ENCODE peak calls at places on chromosome 17, in four cellular contexts. M, L, Z and Q are unnamed samples.

GRCh38 chr17:55140751-55141150 is 124.0 kb upstream of the HLF start:
- DNase-seq in L (no peak), M (no peak), Z (no peak), Q (no peak)

GRCh38 chr17:2749058-2749783 is at the start of gene CCDC92B:
- DNase-seq in Z (no peak), M (no peak), L (no peak), Q (no peak)

GRCh38 chr17:78279360-78279990 is 48.0 kb downstream of the TMEM235 start:
- DNase-seq in M (no peak), Z (no peak), L (no peak), Q (no peak)

GRCh38 chr17:38735161-38735997 is 5.2 kb downstream of the CISD3 start:
- DNase-seq in Z (peak; percentile 55), M (peak; percentile 54), L (peak; percentile 97), Q (peak; percentile 56)

GRCh38 chr17:17823433-17824118 is 13.2 kb downstream of the SREBF1 start:
- DNase-seq in L (peak; percentile 100), M (peak; percentile 88), Z (peak; percentile 80), Q (peak; percentile 71)

GRCh38 chr17:62892069-62892675 is 73.9 kb upstream of the TANC2 start:
- DNase-seq in L (no peak), M (peak; percentile 9), Z (no peak), Q (no peak)

GRCh38 chr17:40303706-40304450 is 5.1 kb upstream of the RARA start:
- DNase-seq in Z (no peak), M (no peak), L (no peak), Q (no peak)

GRCh38 chr17:65156835-65157565 is 19.8 kb downstream of the RGS9 start:
- DNase-seq in Z (no peak), L (no peak), M (no peak), Q (no peak)

GRCh38 chr17:50513501-50513900 is 5.3 kb downstream of the MYCBPAP start:
- DNase-seq in M (no peak), Z (no peak), L (no peak), Q (no peak)

GRCh38 chr17:59221159-59221847 is 992 bp downstream of the GDPD1 start:
- DNase-seq in L (no peak), Z (no peak), M (no peak), Q (peak; percentile 13)

GRCh38 chr17:66778531-66778930 is 56.4 kb upstream of the CACNG5 start:
- DNase-seq in Z (no peak), L (no peak), M (no peak), Q (no peak)

GRCh38 chr17:35345926-35346771 is 27.3 kb downstream of the SLFN11 start:
- DNase-seq in L (peak; percentile 69), M (peak; percentile 65), Z (no peak), Q (no peak)

GRCh38 chr17:7445011-7445927 is at the start of gene CHRNB1:
- DNase-seq in Z (no peak), L (peak; percentile 98), M (peak; percentile 88), Q (peak; percentile 85)

GRCh38 chr17:32261937-32262510 is 3.6 kb upstream of the RHBDL3 start:
- DNase-seq in M (no peak), Z (no peak), L (peak; percentile 33), Q (no peak)

GRCh38 chr17:71283486-71283885 is 837.3 kb upstream of the SOX9 start:
- DNase-seq in M (no peak), L (no peak), Z (no peak), Q (no peak)

GRCh38 chr17:17191346-17191792 is 14.8 kb downstream of the PLD6 start:
- DNase-seq in M (no peak), L (no peak), Z (no peak), Q (peak; percentile 57)

GRCh38 chr17:42071810-42072209 is 21.4 kb upstream of the C17orf113 start:
- DNase-seq in M (no peak), L (peak; percentile 56), Z (no peak), Q (no peak)

GRCh38 chr17:49209061-49209571 is 1.3 kb downstream of the GNGT2 start:
- DNase-seq in M (no peak), Z (no peak), L (peak; percentile 33), Q (no peak)

GRCh38 chr17:9256944-9257629 is 235.8 kb downstream of the NTN1 start:
- DNase-seq in L (no peak), M (no peak), Z (no peak), Q (peak; percentile 33)

GRCh38 chr17:40854175-40854814 is 12.7 kb downstream of the KRT12 start:
- DNase-seq in L (no peak), Z (no peak), M (no peak), Q (peak; percentile 86)